ENCODE peak calls at places on chromosomes 11 and 22, in nine cellular contexts. Q is NCI-H510A treated with DMSO at 0.1 percent for 48 hours; R is amniotic stem cell; Y is activated T-helper 1 cell treated with anti-CD3 and anti-CD28 coated beads, Interleukin-12 subunit alpha, Interleukin-12 subunit beta, Interleukin-2, Interleukin-4 antibody, amounts not matched to agents 30 ng/mL and 10 ng/mL and 1 ng/mL, durations not matched to agents 14 hours and 24 hours and 36 hours; K is effector memory CD8-positive, alpha-beta T cell; O is putamen; A is tibial artery; B is H7; S is amygdala. F is an unnamed sample.

GRCh38 chr11:64777449-64778222 is 706 bp downstream of the SF1 start:
- DNase-seq in A (peak), Y (peak), S (peak), R (peak), Q (peak), K (peak), O (peak), B (peak), F (peak)

GRCh38 chr11:95884364-95884763 is 39.5 kb downstream of the MTMR2 start:
- DNase-seq in K (no peak), Q (no peak), O (no peak), A (no peak), Y (no peak), B (no peak), R (no peak), S (no peak), F (no peak)

GRCh38 chr11:15091620-15092019 is 18.2 kb downstream of the CALCB start:
- DNase-seq in Y (no peak), B (no peak), K (no peak), Q (no peak), O (no peak), R (no peak), S (no peak), A (no peak), F (no peak)

GRCh38 chr22:37681001-37681424 is 5.1 kb upstream of the NOL12 start:
- DNase-seq in R (no peak), Q (no peak), A (no peak), O (no peak), B (no peak), K (no peak), S (no peak), Y (no peak), F (no peak)

GRCh38 chr22:49306632-49306975 is 521.1 kb downstream of the BRD1 start:
- DNase-seq in R (no peak), K (no peak), A (peak), B (peak), Q (no peak), O (no peak), S (no peak), Y (no peak), F (no peak)

GRCh38 chr11:9065614-9066431 is 25.6 kb downstream of the SCUBE2 start:
- DNase-seq in S (no peak), R (no peak), B (no peak), Q (no peak), A (no peak), Y (no peak), O (no peak), K (no peak), F (no peak)

GRCh38 chr11:99865951-99866350 is 821.1 kb upstream of the ARHGAP42 start:
- DNase-seq in B (no peak), K (no peak), R (no peak), S (no peak), Q (no peak), A (no peak), O (no peak), Y (no peak), F (no peak)

GRCh38 chr11:57459112-57460016 is 964 bp upstream of the RTN4RL2 start:
- DNase-seq in Y (no peak), Q (no peak), A (no peak), R (no peak), S (no peak), O (no peak), K (peak), B (peak), F (no peak)

GRCh38 chr11:34206598-34207300 is 101.3 kb downstream of the NAT10 start:
- DNase-seq in Y (no peak), O (no peak), B (peak), A (no peak), K (no peak), Q (no peak), R (no peak), S (no peak), F (no peak)

GRCh38 chr11:73570415-73571114 is 27.3 kb downstream of the FAM168A start:
- DNase-seq in Y (no peak), B (no peak), K (no peak), A (no peak), Q (peak), O (no peak), R (peak), S (no peak), F (no peak)

GRCh38 chr22:25666308-25666707 is 75.7 kb upstream of the MYO18B start:
- DNase-seq in A (peak), R (no peak), K (no peak), B (peak), Y (no peak), S (no peak), Q (no peak), O (no peak), F (peak)

GRCh38 chr11:18632841-18633240 is 1.3 kb downstream of the SPTY2D1 start:
- DNase-seq in K (no peak), A (no peak), O (no peak), S (no peak), B (no peak), R (no peak), Y (no peak), Q (no peak), F (no peak)

GRCh38 chr11:129364143-129364654 is 11.4 kb upstream of the BARX2 start:
- DNase-seq in S (peak), K (peak), Y (peak), Q (peak), R (peak), B (peak), A (peak), O (peak), F (peak)

GRCh38 chr11:120024046-120024445 is 113.9 kb downstream of the TRIM29 start:
- DNase-seq in K (no peak), A (no peak), Y (no peak), Q (no peak), S (no peak), O (no peak), B (peak), R (no peak), F (no peak)

GRCh38 chr11:117946842-117947526 is 17.8 kb upstream of the TMPRSS13 start:
- DNase-seq in R (peak), B (peak), A (peak), O (peak), K (peak), S (peak), Q (peak), Y (peak), F (peak)

GRCh38 chr11:3213659-3214419 is 4.8 kb downstream of the MRGPRG start:
- DNase-seq in Y (no peak), S (no peak), B (peak), R (no peak), O (no peak), K (no peak), Q (no peak), A (no peak), F (no peak)

GRCh38 chr22:17401728-17402127 is 32.5 kb downstream of the CECR2 start:
- DNase-seq in Q (no peak), R (no peak), B (no peak), O (no peak), K (no peak), Y (no peak), A (no peak), S (no peak), F (no peak)

GRCh38 chr11:91761406-91762027 is 463.1 kb upstream of the FAT3 start:
- DNase-seq in Y (no peak), Q (no peak), B (peak), A (no peak), K (no peak), O (no peak), S (no peak), R (no peak), F (no peak)

GRCh38 chr22:36253523-36254490 is 874 bp downstream of the APOL1 start:
- DNase-seq in Y (no peak), K (no peak), A (peak), R (no peak), Q (no peak), S (no peak), O (no peak), B (no peak), F (peak)

GRCh38 chr11:115939104-115939503 is 434.9 kb upstream of the CADM1 start:
- DNase-seq in B (no peak), R (no peak), Y (no peak), K (no peak), A (no peak), S (no peak), O (no peak), Q (no peak), F (no peak)

GRCh38 chr22:23838686-23839468 is at the start of gene DERL3:
- DNase-seq in S (peak), R (peak), A (peak), Q (peak), Y (peak), O (peak), K (peak), B (peak), F (peak)

GRCh38 chr11:133118563-133119303 is 413.6 kb downstream of the OPCML start:
- DNase-seq in A (no peak), Q (no peak), S (no peak), B (no peak), O (peak), Y (no peak), K (no peak), R (no peak), F (no peak)

GRCh38 chr11:36509694-36510566 is at the start of gene TRAF6:
- DNase-seq in B (peak), O (peak), Q (peak), K (peak), Y (peak), S (peak), A (peak), R (peak), F (peak)

GRCh38 chr11:12801976-12802375 is 127.8 kb downstream of the TEAD1 start:
- DNase-seq in B (no peak), Y (no peak), O (no peak), Q (no peak), A (no peak), S (no peak), R (no peak), K (no peak), F (no peak)

GRCh38 chr22:45777046-45777851 is 105.6 kb downstream of the ATXN10 start:
- DNase-seq in S (no peak), A (no peak), K (no peak), Y (no peak), Q (no peak), B (no peak), R (peak), O (no peak), F (no peak)

GRCh38 chr22:46107089-46107664 is 43.1 kb upstream of the PPARA start:
- DNase-seq in S (peak), A (no peak), O (peak), Y (no peak), Q (peak), B (no peak), K (no peak), R (no peak), F (peak)

GRCh38 chr11:119471329-119471728 is 48.4 kb upstream of the THY1 start:
- DNase-seq in O (no peak), K (no peak), Q (no peak), A (no peak), B (peak), S (no peak), Y (no peak), R (no peak), F (no peak)

GRCh38 chr11:77072851-77073327 is 6.1 kb downstream of the CAPN5 start:
- DNase-seq in O (no peak), Q (no peak), B (peak), A (no peak), K (no peak), S (no peak), R (no peak), Y (no peak), F (no peak)

GRCh38 chr22:29344137-29344536 is 28.6 kb upstream of the RASL10A start:
- DNase-seq in K (no peak), A (no peak), B (no peak), Q (peak), O (no peak), Y (no peak), S (no peak), R (peak), F (peak)

GRCh38 chr22:40572976-40573375 is 63.5 kb downstream of the MRTFA start:
- DNase-seq in S (no peak), B (no peak), O (no peak), R (no peak), A (no peak), Q (no peak), K (no peak), Y (no peak), F (no peak)